ENCODE peak calls at places on chromosomes 11 and 22, in four cellular contexts. One of them, this sample, is unnamed.

GRCh38 chr11:67293090-67293489 is 4.0 kb downstream of the ANKRD13D start:
- DNase-seq in fibroblast of lung: peak
- DNase-seq in GM18507: no peak
- DNase-seq in activated CD4-positive, alpha-beta T cell treated with anti-CD3 and anti-CD28 coated beads, Interleukin-2, amount 50 U/mL, for 1 hour: no peak
- DNase-seq in this sample: no peak

GRCh38 chr11:119157088-119157487 is 8.2 kb downstream of the ABCG4 start:
- DNase-seq in activated CD4-positive, alpha-beta T cell treated with anti-CD3 and anti-CD28 coated beads, Interleukin-2, amount 50 U/mL, for 1 hour: no peak
- DNase-seq in GM18507: no peak
- DNase-seq in fibroblast of lung: no peak
- DNase-seq in this sample: no peak

GRCh38 chr22:35315855-35316745 is 16.4 kb downstream of the TOM1 start:
- DNase-seq in fibroblast of lung: no peak
- DNase-seq in activated CD4-positive, alpha-beta T cell treated with anti-CD3 and anti-CD28 coated beads, Interleukin-2, amount 50 U/mL, for 1 hour: no peak
- DNase-seq in GM18507: no peak
- DNase-seq in this sample: no peak

GRCh38 chr11:120807414-120808150 is 216.3 kb upstream of the TBCEL start:
- DNase-seq in GM18507: no peak
- DNase-seq in fibroblast of lung: peak
- DNase-seq in activated CD4-positive, alpha-beta T cell treated with anti-CD3 and anti-CD28 coated beads, Interleukin-2, amount 50 U/mL, for 1 hour: no peak
- DNase-seq in this sample: no peak

GRCh38 chr11:32571039-32571438 is 12.6 kb upstream of the EIF3M start:
- DNase-seq in GM18507: no peak
- DNase-seq in activated CD4-positive, alpha-beta T cell treated with anti-CD3 and anti-CD28 coated beads, Interleukin-2, amount 50 U/mL, for 1 hour: no peak
- DNase-seq in fibroblast of lung: no peak
- DNase-seq in this sample: no peak

GRCh38 chr11:17734986-17735822 is 623 bp downstream of the KCNC1 start:
- DNase-seq in fibroblast of lung: peak
- DNase-seq in activated CD4-positive, alpha-beta T cell treated with anti-CD3 and anti-CD28 coated beads, Interleukin-2, amount 50 U/mL, for 1 hour: peak
- DNase-seq in GM18507: no peak
- DNase-seq in this sample: no peak

GRCh38 chr11:69107413-69107812 is 48.3 kb upstream of the SMIM38 start:
- DNase-seq in fibroblast of lung: no peak
- DNase-seq in GM18507: no peak
- DNase-seq in activated CD4-positive, alpha-beta T cell treated with anti-CD3 and anti-CD28 coated beads, Interleukin-2, amount 50 U/mL, for 1 hour: no peak
- DNase-seq in this sample: no peak

GRCh38 chr11:58739725-58740430 is 8.1 kb upstream of the GLYAT start:
- DNase-seq in GM18507: no peak
- DNase-seq in activated CD4-positive, alpha-beta T cell treated with anti-CD3 and anti-CD28 coated beads, Interleukin-2, amount 50 U/mL, for 1 hour: no peak
- DNase-seq in fibroblast of lung: peak
- DNase-seq in this sample: no peak

GRCh38 chr11:126172596-126173038 is 38.8 kb downstream of the RPUSD4 start:
- DNase-seq in activated CD4-positive, alpha-beta T cell treated with anti-CD3 and anti-CD28 coated beads, Interleukin-2, amount 50 U/mL, for 1 hour: no peak
- DNase-seq in GM18507: no peak
- DNase-seq in fibroblast of lung: no peak
- DNase-seq in this sample: no peak

GRCh38 chr11:28773606-28774005 is 665.4 kb downstream of the METTL15 start:
- DNase-seq in GM18507: no peak
- DNase-seq in activated CD4-positive, alpha-beta T cell treated with anti-CD3 and anti-CD28 coated beads, Interleukin-2, amount 50 U/mL, for 1 hour: no peak
- DNase-seq in fibroblast of lung: no peak
- DNase-seq in this sample: no peak

GRCh38 chr22:38834991-38835390 is 8.8 kb downstream of the NPTXR start:
- DNase-seq in activated CD4-positive, alpha-beta T cell treated with anti-CD3 and anti-CD28 coated beads, Interleukin-2, amount 50 U/mL, for 1 hour: no peak
- DNase-seq in GM18507: no peak
- DNase-seq in fibroblast of lung: no peak
- DNase-seq in this sample: no peak

GRCh38 chr22:30435674-30436126 is 10.1 kb downstream of the MTFP1 start:
- DNase-seq in GM18507: peak
- DNase-seq in activated CD4-positive, alpha-beta T cell treated with anti-CD3 and anti-CD28 coated beads, Interleukin-2, amount 50 U/mL, for 1 hour: peak
- DNase-seq in fibroblast of lung: no peak
- DNase-seq in this sample: peak

GRCh38 chr11:40879911-40880310 is 579.5 kb downstream of the LRRC4C start:
- DNase-seq in activated CD4-positive, alpha-beta T cell treated with anti-CD3 and anti-CD28 coated beads, Interleukin-2, amount 50 U/mL, for 1 hour: no peak
- DNase-seq in GM18507: no peak
- DNase-seq in fibroblast of lung: no peak
- DNase-seq in this sample: no peak

This sample was measured in activated effector memory CD4-positive, alpha-beta T cell treated with Interleukin-2 at 50 U/mL for 16 hours.